ENCODE peak calls at places on chromosomes 12 and 14, in eight cellular contexts. T is posterior vena cava; H is HEK293T; S is activated CD4-positive, alpha-beta memory T cell treated with anti-CD3 and anti-CD28 coated beads, Interleukin-2, amount 10 ng/mL, durations not matched to agents 7 days and 5 days; B is lower leg skin; A is substantia nigra; C is stomach; K is NCI-H1092. G is an unnamed sample.

GRCh38 chr12:49131973-49132461 is 822 bp upstream of the TUBA1B start:
- DNase-seq in T (no peak), H (no peak), S (no peak), B (no peak), A (no peak), C (no peak), K (peak; percentile 25), G (peak; percentile 26)

GRCh38 chr14:93490001-93490400 is 59.3 kb downstream of the UNC79 start:
- DNase-seq in T (no peak), H (no peak), S (no peak), B (no peak), A (no peak), C (no peak), K (no peak), G (no peak)

GRCh38 chr14:35146711-35147149 is 24.4 kb downstream of the PRORP start:
- DNase-seq in T (no peak), H (no peak), S (no peak), B (no peak), A (no peak), C (no peak), K (no peak), G (no peak)

GRCh38 chr14:106308839-106309389 is 782.5 kb downstream of the TMEM121 start:
- DNase-seq in T (peak; percentile 80), H (no peak), S (peak; percentile 92), B (no peak), A (no peak), C (peak; percentile 46), K (no peak), G (no peak)

GRCh38 chr12:64609543-64610091 is 678 bp upstream of the RASSF3 start:
- DNase-seq in T (no peak), H (no peak), S (peak; percentile 21), B (no peak), A (no peak), C (no peak), K (no peak), G (no peak)

GRCh38 chr12:65756956-65757511 is 67.2 kb upstream of the HMGA2 start:
- DNase-seq in T (no peak), H (no peak), S (no peak), B (no peak), A (no peak), C (no peak), K (no peak), G (no peak)

GRCh38 chr14:102998393-102998792 is 59.0 kb downstream of the CDC42BPB start:
- DNase-seq in T (no peak), H (no peak), S (no peak), B (no peak), A (no peak), C (no peak), K (no peak), G (no peak)

GRCh38 chr12:42315108-42315507 is 10.8 kb downstream of the ZCRB1 start:
- DNase-seq in T (no peak), H (no peak), S (no peak), B (no peak), A (no peak), C (no peak), K (no peak), G (no peak)